ENCODE peak calls at places on chromosomes 13 and 19, in seven cellular contexts. R is H1, V is H9, Q is neuronal stem cell, W is mesendoderm, D is trophoblast cell, B is mesenchymal stem cell. P is an unnamed sample.

GRCh38 chr13:49023441-49023840 is 47.7 kb downstream of the FNDC3A start:
- DNase-seq in R (no peak), V (no peak), Q (no peak), W (no peak), D (no peak), B (peak; percentile 34), P (peak; percentile 92)

GRCh38 chr19:57807541-57807940 is 7.2 kb downstream of the ZNF552 start:
- DNase-seq in R (no peak), V (no peak), Q (no peak), W (no peak), D (peak; percentile 67), B (peak; percentile 43), P (no peak)

GRCh38 chr13:41428155-41428554 is 29.2 kb upstream of the RGCC start:
- DNase-seq in R (no peak), V (peak; percentile 40), Q (peak; percentile 6), W (peak; percentile 27), D (no peak), B (no peak), P (no peak)

GRCh38 chr19:15623711-15624318 is 8.8 kb downstream of the CYP4F8 start:
- DNase-seq in R (no peak), V (peak; percentile 33), Q (no peak), W (peak; percentile 2), D (no peak), B (no peak), P (no peak)

GRCh38 chr19:48244289-48244688 is 11.4 kb downstream of the CARD8 start:
- DNase-seq in R (no peak), V (no peak), Q (no peak), W (peak; percentile 45), D (no peak), B (no peak), P (no peak)

GRCh38 chr19:778910-779653 is 18.2 kb upstream of the PTBP1 start:
- DNase-seq in R (no peak), V (no peak), Q (no peak), W (peak; percentile 60), D (peak; percentile 96), B (peak; percentile 98), P (peak; percentile 94)

GRCh38 chr13:97974773-97975172 is 21.3 kb downstream of the IPO5 start:
- DNase-seq in R (no peak), V (no peak), Q (no peak), W (no peak), D (no peak), B (no peak), P (no peak)

GRCh38 chr13:97975280-97975850 is 21.9 kb downstream of the IPO5 start:
- DNase-seq in R (no peak), V (no peak), Q (no peak), W (no peak), D (no peak), B (no peak), P (no peak)

GRCh38 chr19:18794029-18794313 is 2.9 kb upstream of the COMP start:
- DNase-seq in R (no peak), V (no peak), Q (no peak), W (no peak), D (no peak), B (no peak), P (no peak)

GRCh38 chr19:18796239-18796638 is 5.1 kb upstream of the COMP start:
- DNase-seq in R (no peak), V (no peak), Q (no peak), W (no peak), D (no peak), B (no peak), P (no peak)

GRCh38 chr19:18794692-18795091 is 3.6 kb upstream of the COMP start:
- DNase-seq in R (no peak), V (no peak), Q (no peak), W (no peak), D (no peak), B (no peak), P (no peak)

GRCh38 chr19:18793144-18794028 is 2.3 kb upstream of the COMP start:
- DNase-seq in R (no peak), V (no peak), Q (no peak), W (no peak), D (no peak), B (no peak), P (no peak)

GRCh38 chr19:18795540-18795939 is 4.4 kb upstream of the COMP start:
- DNase-seq in R (no peak), V (peak; percentile 39), Q (no peak), W (peak; percentile 35), D (peak; percentile 77), B (no peak), P (no peak)
- H2BK5ac ChIP-seq in R (no peak overlapping the region), V (no peak overlapping the region), Q (no peak overlapping the region), W (no peak overlapping the region), D (no peak overlapping the region), B (no peak overlapping the region), P (no peak overlapping the region)

DNA sequence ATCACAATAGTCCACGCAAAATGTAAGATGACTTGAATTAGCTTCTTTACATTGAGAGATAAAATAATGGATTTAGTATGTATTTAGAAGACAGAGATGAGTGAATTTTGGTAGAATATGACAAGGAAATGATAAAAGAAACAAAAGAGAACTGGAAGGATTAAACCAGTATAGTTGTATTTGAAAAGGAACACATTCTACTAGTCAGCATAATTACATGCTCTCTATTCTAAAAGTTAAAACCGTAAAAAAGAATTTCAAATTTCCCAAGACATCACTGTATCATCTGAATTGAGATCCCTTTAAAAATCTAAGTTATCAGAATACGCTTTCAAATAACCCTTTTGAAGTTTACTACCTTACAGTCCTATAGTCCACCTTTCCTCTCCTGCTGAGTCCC is 1156.7 kb upstream of the PCDH9 start:
- DNase-seq in R (no peak), V (no peak), Q (no peak), W (no peak), D (no peak), B (no peak), P (no peak)
- H2BK5ac ChIP-seq in R (no peak overlapping the region), V (no peak overlapping the region), Q (no peak overlapping the region), W (no peak overlapping the region), D (no peak overlapping the region), B (no peak overlapping the region), P (no peak overlapping the region)

GRCh38 chr13:34411177-34411576 is 530.9 kb upstream of the NBEA start:
- DNase-seq in R (no peak), V (no peak), Q (no peak), W (no peak), D (peak; percentile 28), B (no peak), P (no peak)

GRCh38 chr13:34412817-34413365 is 529.2 kb upstream of the NBEA start:
- DNase-seq in R (no peak), V (no peak), Q (no peak), W (no peak), D (peak; percentile 69), B (peak; percentile 23), P (no peak)

GRCh38 chr13:34410653-34411052 is 531.4 kb upstream of the NBEA start:
- DNase-seq in R (no peak), V (no peak), Q (no peak), W (no peak), D (no peak), B (no peak), P (no peak)

GRCh38 chr13:34412295-34412694 is 529.8 kb upstream of the NBEA start:
- DNase-seq in R (no peak), V (no peak), Q (no peak), W (no peak), D (peak; percentile 38), B (no peak), P (no peak)

DNA sequence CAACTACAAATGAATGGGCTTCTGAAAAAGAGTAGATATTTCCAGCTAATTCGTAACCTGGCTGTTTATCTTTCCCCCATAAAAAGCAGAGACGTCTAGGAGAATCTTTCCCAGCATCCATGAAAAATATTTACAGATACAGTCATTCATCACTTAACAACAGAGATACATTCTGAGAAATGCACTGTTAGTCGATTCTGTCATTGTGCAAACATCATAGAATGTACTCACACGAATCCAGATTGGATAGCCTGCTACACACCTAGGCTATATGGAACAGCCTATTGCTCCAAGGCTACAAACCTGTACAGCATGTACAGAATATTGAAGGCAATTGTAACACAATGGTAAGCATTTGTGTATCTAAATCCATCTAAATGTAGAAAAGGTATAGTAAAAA is 530.2 kb upstream of the NBEA start:
- DNase-seq in R (no peak), V (no peak), Q (no peak), W (no peak), D (peak; percentile 38), B (no peak), P (no peak)
- H2BK5ac ChIP-seq in R (no peak overlapping the region), V (no peak overlapping the region), Q (no peak overlapping the region), W (no peak overlapping the region), D (no peak overlapping the region), B (no peak overlapping the region), P (no peak overlapping the region)

DNA sequence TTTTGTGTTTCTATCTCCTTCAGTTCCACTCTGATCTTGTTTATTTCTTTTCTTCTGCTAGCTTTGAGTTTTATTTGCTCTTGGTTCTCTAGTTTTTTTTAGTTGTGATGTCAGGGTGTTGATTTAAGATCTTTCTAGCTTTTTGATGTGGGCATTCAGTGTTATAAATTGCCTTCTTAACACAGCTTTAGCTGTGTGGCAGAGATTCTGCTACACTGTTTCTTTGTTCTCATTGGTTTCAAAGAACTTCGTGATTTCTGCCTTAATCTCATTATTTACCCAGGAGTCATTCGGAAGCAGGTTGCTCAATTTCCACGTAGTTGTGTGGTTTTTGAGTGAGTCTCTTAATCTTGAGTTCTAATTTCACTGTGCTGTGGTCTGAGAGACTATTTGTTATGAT is 251.7 kb upstream of the HTR2A start:
- DNase-seq in R (no peak), V (no peak), Q (no peak), W (no peak), D (no peak), B (no peak), P (no peak)
- H2BK5ac ChIP-seq in R (no peak overlapping the region), V (no peak overlapping the region), Q (no peak overlapping the region), W (no peak overlapping the region), D (no peak overlapping the region), B (no peak overlapping the region), P (no peak overlapping the region)

DNA sequence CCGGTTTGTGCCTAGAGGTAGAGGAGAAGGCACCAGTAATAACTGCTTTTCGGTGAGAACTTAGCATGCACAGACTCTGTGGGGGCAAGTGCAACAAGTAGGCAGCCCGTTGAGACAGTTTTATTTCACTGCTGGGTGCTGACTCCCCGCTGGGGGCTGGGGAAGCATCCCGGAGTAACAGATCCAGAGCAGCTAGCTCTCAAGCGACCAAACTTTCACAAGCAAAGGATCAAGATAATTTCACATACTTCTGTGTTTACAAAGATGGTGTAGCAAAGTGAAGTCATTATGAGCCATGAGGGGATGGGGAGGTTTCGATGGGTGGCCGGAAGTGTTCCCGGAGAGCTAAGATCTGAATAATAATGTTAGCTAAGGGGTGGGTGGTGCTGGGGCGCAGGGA is 2.8 kb downstream of the NACC1 start:
- DNase-seq in R (no peak), V (no peak), Q (no peak), W (no peak), D (no peak), B (peak; percentile 46), P (peak; percentile 85)
- H2BK5ac ChIP-seq in R (peak overlapping the region; percentile 92), V (no peak overlapping the region), Q (no peak overlapping the region), W (no peak overlapping the region), D (no peak overlapping the region), B (no peak overlapping the region), P (peak overlapping the region; percentile 94)